ENCODE peak calls at places on chromosome 13, in five cellular contexts. H is AG04450; O is hepatic stellate cell; P is stimulated activated CD8-positive, alpha-beta memory T cell treated with anti-CD3 and anti-CD28 coated beads, Interleukin-2, amount 100 ng/mL, for 48 hours; W is amniotic stem cell. Z is an unnamed sample.

GRCh38 chr13:41019578-41020347 is 647 bp upstream of the ELF1 start:
- DNase-seq in H (no peak), O (no peak), P (no peak), W (no peak), Z (no peak)

GRCh38 chr13:24688111-24688510 is 7.9 kb downstream of the ATP12A start:
- DNase-seq in H (no peak), O (no peak), P (no peak), W (no peak), Z (no peak)

GRCh38 chr13:46179576-46180368 is 2.2 kb downstream of the LCP1 start:
- DNase-seq in H (no peak), O (no peak), P (peak; percentile 69), W (no peak), Z (no peak)

GRCh38 chr13:99829156-99829555 is 142.4 kb downstream of the ZIC5 start:
- DNase-seq in H (no peak), O (no peak), P (no peak), W (no peak), Z (no peak)

GRCh38 chr13:80133631-80134083 is 207.3 kb downstream of the SPRY2 start:
- DNase-seq in H (no peak), O (no peak), P (no peak), W (no peak), Z (no peak)

GRCh38 chr13:71661921-71662320 is 205.1 kb downstream of the DACH1 start:
- DNase-seq in H (no peak), O (no peak), P (no peak), W (no peak), Z (no peak)

GRCh38 chr13:89755729-89756492 is 1591.6 kb upstream of the MIR17HG start:
- DNase-seq in H (no peak), O (no peak), P (no peak), W (no peak), Z (no peak)

GRCh38 chr13:24618219-24618955 is 61.8 kb upstream of the ATP12A start:
- DNase-seq in H (no peak), O (no peak), P (peak; percentile 60), W (no peak), Z (no peak)

GRCh38 chr13:106919638-106920037 is 351.7 kb upstream of the ARGLU1 start:
- DNase-seq in H (no peak), O (peak; percentile 7), P (no peak), W (no peak), Z (no peak)

GRCh38 chr13:35733832-35734231 is 257.3 kb upstream of the MAB21L1 start:
- DNase-seq in H (no peak), O (no peak), P (no peak), W (no peak), Z (no peak)

GRCh38 chr13:19769854-19770253 is 12.9 kb downstream of the PSPC1 start:
- DNase-seq in H (no peak), O (no peak), P (no peak), W (no peak), Z (no peak)

Z was measured in foreskin melanocyte.